ENCODE peak calls at places on chromosomes 11 and 22, in nine cellular contexts. One of them, this sample, is unnamed.

GRCh38 chr11:129265125-129265788 is 73.1 kb upstream of the ARHGAP32 start:
- DNase-seq in T1000: no peak
- DNase-seq in activated naive CD4-positive, alpha-beta T cell treated with Interleukin-2 at 50 U/mL for 16 hours: no peak
- DNase-seq in fibroblast of lung: no peak
- DNase-seq in NCI-H460: no peak
- DNase-seq in vagina: no peak
- DNase-seq in naive thymus-derived CD8-positive, alpha-beta T cell: no peak
- DNase-seq in stimulated activated naive CD8-positive, alpha-beta T cell treated with anti-CD3 and anti-CD28 coated beads, Interleukin-15, Interleukin-2, amounts not matched to agents 100 U/mL and 50 U/mL, for 24 hours: no peak
- DNase-seq in astrocyte of the hippocampus: no peak
- DNase-seq in this sample: no peak

GRCh38 chr11:134376150-134376921 is 35.7 kb downstream of the B3GAT1 start:
- DNase-seq in T1000: no peak
- DNase-seq in activated naive CD4-positive, alpha-beta T cell treated with Interleukin-2 at 50 U/mL for 16 hours: no peak
- DNase-seq in fibroblast of lung: no peak
- DNase-seq in NCI-H460: no peak
- DNase-seq in vagina: no peak
- DNase-seq in naive thymus-derived CD8-positive, alpha-beta T cell: no peak
- DNase-seq in stimulated activated naive CD8-positive, alpha-beta T cell treated with anti-CD3 and anti-CD28 coated beads, Interleukin-15, Interleukin-2, amounts not matched to agents 100 U/mL and 50 U/mL, for 24 hours: no peak
- DNase-seq in astrocyte of the hippocampus: no peak
- DNase-seq in this sample: no peak

GRCh38 chr22:22854466-22854865 is 33.1 kb upstream of the IGLL5 start:
- DNase-seq in T1000: no peak
- DNase-seq in activated naive CD4-positive, alpha-beta T cell treated with Interleukin-2 at 50 U/mL for 16 hours: no peak
- DNase-seq in fibroblast of lung: no peak
- DNase-seq in NCI-H460: no peak
- DNase-seq in vagina: no peak
- DNase-seq in naive thymus-derived CD8-positive, alpha-beta T cell: no peak
- DNase-seq in stimulated activated naive CD8-positive, alpha-beta T cell treated with anti-CD3 and anti-CD28 coated beads, Interleukin-15, Interleukin-2, amounts not matched to agents 100 U/mL and 50 U/mL, for 24 hours: no peak
- DNase-seq in astrocyte of the hippocampus: no peak
- DNase-seq in this sample: no peak

GRCh38 chr11:80958414-80958813 is 1517.6 kb upstream of the TENM4 start:
- DNase-seq in T1000: no peak
- DNase-seq in activated naive CD4-positive, alpha-beta T cell treated with Interleukin-2 at 50 U/mL for 16 hours: no peak
- DNase-seq in fibroblast of lung: peak; percentile 97
- DNase-seq in NCI-H460: peak; percentile 38
- DNase-seq in vagina: no peak
- DNase-seq in naive thymus-derived CD8-positive, alpha-beta T cell: no peak
- DNase-seq in stimulated activated naive CD8-positive, alpha-beta T cell treated with anti-CD3 and anti-CD28 coated beads, Interleukin-15, Interleukin-2, amounts not matched to agents 100 U/mL and 50 U/mL, for 24 hours: no peak
- DNase-seq in astrocyte of the hippocampus: peak; percentile 10
- DNase-seq in this sample: no peak

GRCh38 chr11:11608783-11609232 is 13.0 kb downstream of the GALNT18 start:
- DNase-seq in T1000: peak; percentile 6
- DNase-seq in activated naive CD4-positive, alpha-beta T cell treated with Interleukin-2 at 50 U/mL for 16 hours: no peak
- DNase-seq in fibroblast of lung: peak; percentile 37
- DNase-seq in NCI-H460: no peak
- DNase-seq in vagina: no peak
- DNase-seq in naive thymus-derived CD8-positive, alpha-beta T cell: no peak
- DNase-seq in stimulated activated naive CD8-positive, alpha-beta T cell treated with anti-CD3 and anti-CD28 coated beads, Interleukin-15, Interleukin-2, amounts not matched to agents 100 U/mL and 50 U/mL, for 24 hours: no peak
- DNase-seq in astrocyte of the hippocampus: peak; percentile 60
- DNase-seq in this sample: peak; percentile 19

GRCh38 chr11:114094516-114094915 is 35.0 kb downstream of the ZBTB16 start:
- DNase-seq in T1000: no peak
- DNase-seq in activated naive CD4-positive, alpha-beta T cell treated with Interleukin-2 at 50 U/mL for 16 hours: no peak
- DNase-seq in fibroblast of lung: no peak
- DNase-seq in NCI-H460: no peak
- DNase-seq in vagina: no peak
- DNase-seq in naive thymus-derived CD8-positive, alpha-beta T cell: no peak
- DNase-seq in stimulated activated naive CD8-positive, alpha-beta T cell treated with anti-CD3 and anti-CD28 coated beads, Interleukin-15, Interleukin-2, amounts not matched to agents 100 U/mL and 50 U/mL, for 24 hours: no peak
- DNase-seq in astrocyte of the hippocampus: no peak
- DNase-seq in this sample: no peak

GRCh38 chr22:49659924-49660315 is 167.8 kb downstream of the BRD1 start:
- DNase-seq in T1000: no peak
- DNase-seq in activated naive CD4-positive, alpha-beta T cell treated with Interleukin-2 at 50 U/mL for 16 hours: no peak
- DNase-seq in fibroblast of lung: no peak
- DNase-seq in NCI-H460: no peak
- DNase-seq in vagina: no peak
- DNase-seq in naive thymus-derived CD8-positive, alpha-beta T cell: no peak
- DNase-seq in stimulated activated naive CD8-positive, alpha-beta T cell treated with anti-CD3 and anti-CD28 coated beads, Interleukin-15, Interleukin-2, amounts not matched to agents 100 U/mL and 50 U/mL, for 24 hours: no peak
- DNase-seq in astrocyte of the hippocampus: no peak
- DNase-seq in this sample: no peak

GRCh38 chr11:17730608-17731462 is 3.7 kb upstream of the KCNC1 start:
- DNase-seq in T1000: peak; percentile 38
- DNase-seq in activated naive CD4-positive, alpha-beta T cell treated with Interleukin-2 at 50 U/mL for 16 hours: peak; percentile 53
- DNase-seq in fibroblast of lung: peak; percentile 77
- DNase-seq in NCI-H460: peak; percentile 63
- DNase-seq in vagina: no peak
- DNase-seq in naive thymus-derived CD8-positive, alpha-beta T cell: peak; percentile 28
- DNase-seq in stimulated activated naive CD8-positive, alpha-beta T cell treated with anti-CD3 and anti-CD28 coated beads, Interleukin-15, Interleukin-2, amounts not matched to agents 100 U/mL and 50 U/mL, for 24 hours: peak; percentile 80
- DNase-seq in astrocyte of the hippocampus: peak; percentile 94
- DNase-seq in this sample: peak; percentile 92

GRCh38 chr22:37090920-37091688 is 18.4 kb downstream of the TMPRSS6 start:
- DNase-seq in T1000: no peak
- DNase-seq in activated naive CD4-positive, alpha-beta T cell treated with Interleukin-2 at 50 U/mL for 16 hours: no peak
- DNase-seq in fibroblast of lung: no peak
- DNase-seq in NCI-H460: no peak
- DNase-seq in vagina: no peak
- DNase-seq in naive thymus-derived CD8-positive, alpha-beta T cell: no peak
- DNase-seq in stimulated activated naive CD8-positive, alpha-beta T cell treated with anti-CD3 and anti-CD28 coated beads, Interleukin-15, Interleukin-2, amounts not matched to agents 100 U/mL and 50 U/mL, for 24 hours: no peak
- DNase-seq in astrocyte of the hippocampus: peak; percentile 11
- DNase-seq in this sample: no peak

GRCh38 chr11:63868399-63869064 is 29.6 kb downstream of the MARK2 start:
- DNase-seq in T1000: no peak
- DNase-seq in activated naive CD4-positive, alpha-beta T cell treated with Interleukin-2 at 50 U/mL for 16 hours: no peak
- DNase-seq in fibroblast of lung: no peak
- DNase-seq in NCI-H460: no peak
- DNase-seq in vagina: no peak
- DNase-seq in naive thymus-derived CD8-positive, alpha-beta T cell: no peak
- DNase-seq in stimulated activated naive CD8-positive, alpha-beta T cell treated with anti-CD3 and anti-CD28 coated beads, Interleukin-15, Interleukin-2, amounts not matched to agents 100 U/mL and 50 U/mL, for 24 hours: no peak
- DNase-seq in astrocyte of the hippocampus: no peak
- DNase-seq in this sample: no peak

GRCh38 chr22:43490311-43490710 is 78.5 kb downstream of the MPPED1 start:
- DNase-seq in T1000: no peak
- DNase-seq in activated naive CD4-positive, alpha-beta T cell treated with Interleukin-2 at 50 U/mL for 16 hours: no peak
- DNase-seq in fibroblast of lung: no peak
- DNase-seq in NCI-H460: no peak
- DNase-seq in vagina: no peak
- DNase-seq in naive thymus-derived CD8-positive, alpha-beta T cell: no peak
- DNase-seq in stimulated activated naive CD8-positive, alpha-beta T cell treated with anti-CD3 and anti-CD28 coated beads, Interleukin-15, Interleukin-2, amounts not matched to agents 100 U/mL and 50 U/mL, for 24 hours: no peak
- DNase-seq in astrocyte of the hippocampus: no peak
- DNase-seq in this sample: no peak

GRCh38 chr22:45885171-45885840 is 91.7 kb downstream of the WNT7B start:
- DNase-seq in T1000: no peak
- DNase-seq in activated naive CD4-positive, alpha-beta T cell treated with Interleukin-2 at 50 U/mL for 16 hours: no peak
- DNase-seq in fibroblast of lung: no peak
- DNase-seq in NCI-H460: no peak
- DNase-seq in vagina: no peak
- DNase-seq in naive thymus-derived CD8-positive, alpha-beta T cell: no peak
- DNase-seq in stimulated activated naive CD8-positive, alpha-beta T cell treated with anti-CD3 and anti-CD28 coated beads, Interleukin-15, Interleukin-2, amounts not matched to agents 100 U/mL and 50 U/mL, for 24 hours: no peak
- DNase-seq in astrocyte of the hippocampus: no peak
- DNase-seq in this sample: no peak

GRCh38 chr11:70568504-70569172 is 170.3 kb downstream of the CTTN start:
- DNase-seq in T1000: no peak
- DNase-seq in activated naive CD4-positive, alpha-beta T cell treated with Interleukin-2 at 50 U/mL for 16 hours: no peak
- DNase-seq in fibroblast of lung: peak; percentile 17
- DNase-seq in NCI-H460: no peak
- DNase-seq in vagina: no peak
- DNase-seq in naive thymus-derived CD8-positive, alpha-beta T cell: no peak
- DNase-seq in stimulated activated naive CD8-positive, alpha-beta T cell treated with anti-CD3 and anti-CD28 coated beads, Interleukin-15, Interleukin-2, amounts not matched to agents 100 U/mL and 50 U/mL, for 24 hours: no peak
- DNase-seq in astrocyte of the hippocampus: peak; percentile 71
- DNase-seq in this sample: peak; percentile 23

GRCh38 chr11:8841899-8842298 is 69.1 kb upstream of the AKIP1 start:
- DNase-seq in T1000: no peak
- DNase-seq in activated naive CD4-positive, alpha-beta T cell treated with Interleukin-2 at 50 U/mL for 16 hours: no peak
- DNase-seq in fibroblast of lung: no peak
- DNase-seq in NCI-H460: no peak
- DNase-seq in vagina: no peak
- DNase-seq in naive thymus-derived CD8-positive, alpha-beta T cell: no peak
- DNase-seq in stimulated activated naive CD8-positive, alpha-beta T cell treated with anti-CD3 and anti-CD28 coated beads, Interleukin-15, Interleukin-2, amounts not matched to agents 100 U/mL and 50 U/mL, for 24 hours: peak; percentile 18
- DNase-seq in astrocyte of the hippocampus: no peak
- DNase-seq in this sample: peak; percentile 6

GRCh38 chr22:39999144-39999757 is 4.5 kb downstream of the FAM83F start:
- DNase-seq in T1000: no peak
- DNase-seq in activated naive CD4-positive, alpha-beta T cell treated with Interleukin-2 at 50 U/mL for 16 hours: no peak
- DNase-seq in fibroblast of lung: peak; percentile 66
- DNase-seq in NCI-H460: peak; percentile 24
- DNase-seq in vagina: no peak
- DNase-seq in naive thymus-derived CD8-positive, alpha-beta T cell: no peak
- DNase-seq in stimulated activated naive CD8-positive, alpha-beta T cell treated with anti-CD3 and anti-CD28 coated beads, Interleukin-15, Interleukin-2, amounts not matched to agents 100 U/mL and 50 U/mL, for 24 hours: no peak
- DNase-seq in astrocyte of the hippocampus: no peak
- DNase-seq in this sample: peak; percentile 45

GRCh38 chr11:63020671-63021255 is 5.1 kb upstream of the SLC22A8 start:
- DNase-seq in T1000: no peak
- DNase-seq in activated naive CD4-positive, alpha-beta T cell treated with Interleukin-2 at 50 U/mL for 16 hours: peak; percentile 22
- DNase-seq in fibroblast of lung: no peak
- DNase-seq in NCI-H460: no peak
- DNase-seq in vagina: peak; percentile 67
- DNase-seq in naive thymus-derived CD8-positive, alpha-beta T cell: no peak
- DNase-seq in stimulated activated naive CD8-positive, alpha-beta T cell treated with anti-CD3 and anti-CD28 coated beads, Interleukin-15, Interleukin-2, amounts not matched to agents 100 U/mL and 50 U/mL, for 24 hours: peak; percentile 54
- DNase-seq in astrocyte of the hippocampus: no peak
- DNase-seq in this sample: peak; percentile 23

GRCh38 chr11:111691176-111691575 is 75.0 kb downstream of the PPP2R1B start:
- DNase-seq in T1000: no peak
- DNase-seq in activated naive CD4-positive, alpha-beta T cell treated with Interleukin-2 at 50 U/mL for 16 hours: no peak
- DNase-seq in fibroblast of lung: no peak
- DNase-seq in NCI-H460: no peak
- DNase-seq in vagina: no peak
- DNase-seq in naive thymus-derived CD8-positive, alpha-beta T cell: no peak
- DNase-seq in stimulated activated naive CD8-positive, alpha-beta T cell treated with anti-CD3 and anti-CD28 coated beads, Interleukin-15, Interleukin-2, amounts not matched to agents 100 U/mL and 50 U/mL, for 24 hours: no peak
- DNase-seq in astrocyte of the hippocampus: no peak
- DNase-seq in this sample: no peak

GRCh38 chr11:28529046-28529445 is 420.9 kb downstream of the METTL15 start:
- DNase-seq in T1000: no peak
- DNase-seq in activated naive CD4-positive, alpha-beta T cell treated with Interleukin-2 at 50 U/mL for 16 hours: no peak
- DNase-seq in fibroblast of lung: peak; percentile 62
- DNase-seq in NCI-H460: no peak
- DNase-seq in vagina: no peak
- DNase-seq in naive thymus-derived CD8-positive, alpha-beta T cell: no peak
- DNase-seq in stimulated activated naive CD8-positive, alpha-beta T cell treated with anti-CD3 and anti-CD28 coated beads, Interleukin-15, Interleukin-2, amounts not matched to agents 100 U/mL and 50 U/mL, for 24 hours: no peak
- DNase-seq in astrocyte of the hippocampus: peak; percentile 65
- DNase-seq in this sample: no peak

GRCh38 chr11:95512682-95513081 is 276.9 kb downstream of the FAM76B start:
- DNase-seq in T1000: peak; percentile 7
- DNase-seq in activated naive CD4-positive, alpha-beta T cell treated with Interleukin-2 at 50 U/mL for 16 hours: no peak
- DNase-seq in fibroblast of lung: peak; percentile 96
- DNase-seq in NCI-H460: peak; percentile 51
- DNase-seq in vagina: no peak
- DNase-seq in naive thymus-derived CD8-positive, alpha-beta T cell: no peak
- DNase-seq in stimulated activated naive CD8-positive, alpha-beta T cell treated with anti-CD3 and anti-CD28 coated beads, Interleukin-15, Interleukin-2, amounts not matched to agents 100 U/mL and 50 U/mL, for 24 hours: no peak
- DNase-seq in astrocyte of the hippocampus: peak; percentile 80
- DNase-seq in this sample: no peak

GRCh38 chr11:5831196-5831829 is 10.4 kb downstream of the OR52E6 start:
- DNase-seq in T1000: no peak
- DNase-seq in activated naive CD4-positive, alpha-beta T cell treated with Interleukin-2 at 50 U/mL for 16 hours: no peak
- DNase-seq in fibroblast of lung: no peak
- DNase-seq in NCI-H460: no peak
- DNase-seq in vagina: no peak
- DNase-seq in naive thymus-derived CD8-positive, alpha-beta T cell: no peak
- DNase-seq in stimulated activated naive CD8-positive, alpha-beta T cell treated with anti-CD3 and anti-CD28 coated beads, Interleukin-15, Interleukin-2, amounts not matched to agents 100 U/mL and 50 U/mL, for 24 hours: no peak
- DNase-seq in astrocyte of the hippocampus: no peak
- DNase-seq in this sample: no peak

GRCh38 chr11:68749061-68749491 is 2.2 kb downstream of the TESMIN start:
- DNase-seq in T1000: no peak
- DNase-seq in activated naive CD4-positive, alpha-beta T cell treated with Interleukin-2 at 50 U/mL for 16 hours: no peak
- DNase-seq in fibroblast of lung: no peak
- DNase-seq in NCI-H460: no peak
- DNase-seq in vagina: no peak
- DNase-seq in naive thymus-derived CD8-positive, alpha-beta T cell: no peak
- DNase-seq in stimulated activated naive CD8-positive, alpha-beta T cell treated with anti-CD3 and anti-CD28 coated beads, Interleukin-15, Interleukin-2, amounts not matched to agents 100 U/mL and 50 U/mL, for 24 hours: no peak
- DNase-seq in astrocyte of the hippocampus: peak; percentile 26
- DNase-seq in this sample: no peak

GRCh38 chr11:93921695-93922468 is 71.5 kb upstream of the VSTM5 start:
- DNase-seq in T1000: no peak
- DNase-seq in activated naive CD4-positive, alpha-beta T cell treated with Interleukin-2 at 50 U/mL for 16 hours: no peak
- DNase-seq in fibroblast of lung: peak; percentile 72
- DNase-seq in NCI-H460: peak; percentile 47
- DNase-seq in vagina: no peak
- DNase-seq in naive thymus-derived CD8-positive, alpha-beta T cell: no peak
- DNase-seq in stimulated activated naive CD8-positive, alpha-beta T cell treated with anti-CD3 and anti-CD28 coated beads, Interleukin-15, Interleukin-2, amounts not matched to agents 100 U/mL and 50 U/mL, for 24 hours: peak; percentile 21
- DNase-seq in astrocyte of the hippocampus: peak; percentile 82
- DNase-seq in this sample: peak; percentile 59

This sample was measured in Calu3.